ENCODE peak calls at places on chromosomes 7 and 10, in nine cellular contexts. N is AG04449, Z is endothelial cell, P is Panc1, R is fibroblast of pulmonary artery, Y is GM23338, B is mesothelial cell of epicardium, U is RWPE1, T is lower leg skin. O is an unnamed sample.

GRCh38 chr10:18238875-18239485 is 98.8 kb downstream of the CACNB2 start:
- DNase-seq in B (no peak), P (no peak), Y (peak; percentile 68), Z (no peak), N (no peak), T (no peak), U (peak; percentile 49), R (peak; percentile 72), O (no peak)

GRCh38 chr10:93672022-93672678 is 30.2 kb downstream of the FRA10AC1 start:
- DNase-seq in N (no peak), T (no peak), Z (no peak), Y (no peak), U (no peak), P (no peak), R (no peak), B (no peak), O (no peak)

GRCh38 chr7:84187813-84188212 is 6.8 kb downstream of the SEMA3A start:
- DNase-seq in Z (no peak), T (no peak), P (no peak), B (no peak), U (peak; percentile 40), N (no peak), Y (no peak), R (peak; percentile 50), O (no peak)

GRCh38 chr7:82388138-82388537 is 55.4 kb downstream of the CACNA2D1 start:
- DNase-seq in B (no peak), Y (no peak), Z (no peak), U (no peak), N (no peak), P (no peak), R (no peak), T (no peak), O (no peak)

GRCh38 chr10:31291123-31291522 is 27.9 kb upstream of the ZEB1 start:
- DNase-seq in T (no peak), U (no peak), P (no peak), N (no peak), R (no peak), Z (no peak), Y (no peak), B (no peak), O (no peak)

GRCh38 chr7:158355456-158356065 is 232.1 kb downstream of the PTPRN2 start:
- DNase-seq in T (no peak), B (no peak), R (no peak), Y (peak; percentile 52), P (peak; percentile 13), U (no peak), Z (no peak), N (no peak), O (peak; percentile 23)

GRCh38 chr10:47414752-47415519 is 30.8 kb upstream of the ZNF488 start:
- DNase-seq in B (no peak), T (no peak), P (no peak), R (no peak), Z (no peak), U (no peak), Y (no peak), N (no peak), O (no peak)

GRCh38 chr10:93630609-93631320 is 18.4 kb downstream of the PDE6C start:
- DNase-seq in U (no peak), P (no peak), B (no peak), R (no peak), Y (no peak), Z (no peak), N (no peak), T (no peak), O (no peak)

GRCh38 chr7:67625257-67625713 is 628.7 kb downstream of the TYW1 start:
- DNase-seq in B (peak; percentile 75), P (peak; percentile 24), T (peak; percentile 53), R (peak; percentile 66), Z (no peak), U (peak; percentile 37), Y (peak; percentile 75), N (peak; percentile 5), O (peak; percentile 90)

GRCh38 chr7:42605800-42606199 is 306.1 kb downstream of the C7orf25 start:
- DNase-seq in T (no peak), B (no peak), U (no peak), Y (no peak), Z (no peak), R (peak; percentile 11), N (no peak), P (no peak), O (no peak)

GRCh38 chr7:19113855-19114590 is 3.4 kb downstream of the TWIST1 start:
- DNase-seq in B (no peak), N (no peak), T (no peak), R (peak; percentile 38), P (no peak), Y (no peak), Z (no peak), U (peak; percentile 42), O (no peak)

GRCh38 chr10:47354162-47354561 is 6.0 kb downstream of the RBP3 start:
- DNase-seq in P (no peak), U (peak; percentile 14), T (no peak), Z (no peak), R (peak; percentile 30), B (no peak), Y (no peak), N (no peak), O (no peak)

GRCh38 chr10:21402606-21403083 is 122.8 kb downstream of the SKIDA1 start:
- DNase-seq in B (no peak), N (no peak), U (no peak), P (no peak), Z (no peak), R (peak; percentile 80), Y (no peak), T (no peak), O (no peak)

DNA sequence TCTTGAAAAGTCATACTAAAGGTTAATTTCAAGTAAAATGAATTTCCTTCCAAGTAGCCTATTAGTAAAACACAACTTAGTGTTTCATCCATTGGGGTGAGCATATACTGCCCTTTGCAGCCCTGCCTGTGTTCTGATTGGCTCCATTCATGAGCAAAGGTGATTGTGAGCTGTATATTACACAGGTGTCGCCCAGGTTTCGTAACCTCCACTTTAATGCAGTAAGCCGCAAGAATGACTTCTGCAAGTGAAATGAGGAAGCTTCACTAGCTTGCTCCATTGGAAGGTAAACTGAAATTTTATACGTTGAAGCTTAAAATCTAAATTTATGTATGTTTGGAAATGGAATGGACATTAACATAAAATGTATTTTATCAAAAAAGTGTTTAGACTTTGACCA is 24.4 kb downstream of the MTURN start:
- DNase-seq in P (no peak), Z (no peak), U (no peak), B (no peak), N (no peak), T (no peak), R (no peak), Y (no peak), O (no peak)
- TF ChIP-seq CTCF in P (no peak), Z (no peak), U (no peak), B (no peak), N (no peak), T (no peak), R (no peak), Y (no peak), O (no peak)

DNA sequence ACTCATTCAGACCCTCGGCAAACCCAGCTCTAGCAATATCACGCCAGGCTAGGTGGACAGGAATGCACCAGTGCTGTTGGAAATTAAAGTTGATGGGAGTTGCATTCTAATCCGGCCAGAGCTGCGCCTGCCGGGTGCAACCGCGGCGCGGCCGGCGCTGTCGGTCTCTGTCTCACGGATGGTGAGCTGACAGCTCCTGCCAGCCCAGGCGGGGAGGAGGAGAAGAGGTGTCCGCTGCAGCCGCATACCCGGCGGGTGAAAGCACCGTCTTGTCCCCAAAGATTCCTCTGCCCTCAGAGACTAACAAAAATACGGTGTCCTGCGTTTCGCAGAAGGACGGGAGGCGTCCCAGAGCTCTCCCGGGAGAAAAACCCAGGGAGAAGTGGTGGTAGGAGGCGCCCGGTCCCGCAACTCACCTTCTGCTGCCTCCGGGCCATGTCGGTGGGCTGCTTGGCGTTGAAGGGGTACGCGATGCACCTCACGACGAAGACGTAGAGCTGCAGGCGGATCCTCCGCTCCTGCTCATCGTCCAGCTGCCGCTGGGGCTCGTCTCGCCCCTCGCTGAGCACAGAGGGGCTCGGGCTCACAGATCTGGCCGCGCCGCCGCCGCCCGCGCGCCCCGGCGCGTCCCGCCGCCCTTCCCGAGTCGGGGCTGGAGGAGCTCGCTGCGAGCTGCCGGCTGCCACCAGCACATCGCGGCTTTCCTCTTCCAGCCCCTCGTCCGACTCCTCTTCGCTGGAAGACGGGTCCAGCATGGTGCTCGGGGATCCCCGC is 490 bp downstream of the CADPS2 start:
- DNase-seq in T (no peak), N (no peak), R (peak; percentile 46), Z (peak; percentile 52), B (peak; percentile 32), Y (peak; percentile 69), P (no peak), U (peak; percentile 16), O (peak; percentile 29)
- TF ChIP-seq CTCF in T (no peak), N (no peak), R (peak; percentile 16), Z (no peak), B (no peak), Y (no peak), P (no peak), U (no peak), O (peak; percentile 24)

DNA sequence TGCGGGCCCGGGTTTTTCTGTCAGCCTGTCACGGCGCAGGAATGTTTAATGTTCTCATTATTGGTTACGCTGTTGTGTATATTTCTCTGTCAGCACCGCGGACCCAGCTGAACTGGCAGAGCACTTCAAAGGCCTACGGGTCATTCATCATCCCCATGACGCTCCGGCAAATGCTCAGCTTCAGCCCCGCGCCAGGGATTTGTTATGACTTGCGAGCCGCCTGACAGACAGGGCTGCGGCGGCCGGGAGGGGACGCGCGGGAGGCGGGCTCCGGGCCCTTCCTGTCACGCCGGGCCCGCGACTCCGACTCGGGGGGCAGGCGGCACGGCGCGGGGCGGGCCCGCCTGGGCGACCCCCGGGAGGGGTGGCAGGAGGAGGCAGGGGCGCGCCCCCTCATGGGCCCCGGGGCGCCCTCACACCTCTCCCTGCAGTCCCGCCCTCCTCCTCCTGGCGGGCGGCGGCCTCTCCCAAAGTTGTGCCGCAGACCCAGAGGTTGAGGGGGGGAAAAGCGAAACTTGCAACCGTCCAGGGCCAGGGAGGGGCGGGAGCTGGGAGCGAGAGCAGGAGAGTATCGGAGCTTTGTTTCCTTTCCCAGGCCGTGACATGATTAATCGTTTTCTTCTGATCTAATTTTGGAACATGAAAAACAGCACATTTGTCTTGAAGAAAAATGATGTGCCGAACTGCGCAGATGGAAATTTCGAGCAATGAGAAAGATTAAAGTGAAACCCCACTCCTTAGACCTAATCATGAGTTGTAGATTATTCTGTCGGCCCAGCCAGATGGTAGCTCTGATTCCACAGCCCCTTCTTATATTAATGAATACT is 59.3 kb upstream of the COMTD1 start:
- DNase-seq in T (peak; percentile 88), Y (peak; percentile 76), B (peak; percentile 74), U (peak; percentile 95), Z (peak; percentile 61), P (no peak), N (peak; percentile 26), R (peak; percentile 82), O (peak; percentile 69)
- TF ChIP-seq CTCF in T (no peak), Y (peak; percentile 7), B (no peak), U (peak; percentile 48), Z (peak; percentile 14), P (peak; percentile 71), N (peak; percentile 10), R (no peak), O (peak; percentile 44)

DNA sequence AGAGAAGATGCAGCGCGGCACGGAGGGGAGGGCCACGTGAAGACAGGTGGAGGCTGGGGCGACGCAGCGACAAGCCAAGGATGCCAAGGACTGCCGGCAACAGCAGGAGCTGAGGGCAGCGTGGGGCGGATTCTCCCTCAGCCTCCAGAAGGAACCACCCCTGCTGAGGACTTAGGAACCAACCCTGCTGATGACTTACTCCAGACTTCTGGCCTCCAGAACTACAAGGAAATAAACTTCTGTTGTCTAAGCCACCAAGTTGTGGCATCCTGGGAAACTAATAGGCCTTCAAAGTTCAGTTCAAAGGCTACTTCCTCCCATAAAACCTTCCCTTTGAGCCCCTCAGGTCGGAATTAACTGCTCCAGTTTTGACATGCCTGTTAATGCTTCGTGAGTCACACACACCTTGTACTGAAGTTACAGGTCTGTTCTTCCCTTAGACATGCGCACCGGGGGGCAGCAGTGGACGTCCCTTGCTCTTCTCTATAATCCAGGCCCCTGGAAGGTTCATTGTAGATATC is 88.4 kb upstream of the RHEB start:
- DNase-seq in N (no peak), U (peak; percentile 58), T (no peak), Y (no peak), Z (no peak), B (no peak), R (no peak), P (no peak), O (no peak)
- TF ChIP-seq CTCF in N (no peak), U (no peak), T (no peak), Y (peak; percentile 25), Z (no peak), B (no peak), R (no peak), P (no peak), O (no peak)